ENCODE peak calls at places on chromosomes 13 and 19, in four cellular contexts. R is K562, O is HepG2, I is GM12878. B is an unnamed sample.

GRCh38 chr13:40682449-40683240 is 16.2 kb upstream of the FOXO1 start:
- DNase-seq in R (no peak), O (no peak), I (no peak), B (no peak)

GRCh38 chr13:101529419-101529818 is 76.9 kb downstream of the ITGBL1 start:
- DNase-seq in I (no peak), R (no peak), O (no peak), B (no peak)

GRCh38 chr13:26837102-26837501 is 76.5 kb upstream of the GPR12 start:
- DNase-seq in O (no peak), I (no peak), R (no peak), B (no peak)

GRCh38 chr19:13621413-13621812 is 115.1 kb upstream of the CACNA1A start:
- DNase-seq in O (no peak), R (peak), I (no peak), B (peak)

GRCh38 chr13:35881360-35881759 is 249.8 kb downstream of the DCLK1 start:
- DNase-seq in O (no peak), I (no peak), R (no peak), B (no peak)

GRCh38 chr13:74174810-74175209 is 40.6 kb upstream of the KLF12 start:
- DNase-seq in R (no peak), I (no peak), O (no peak), B (no peak)

GRCh38 chr13:31051999-31052398 is 109.7 kb downstream of the HSPH1 start:
- DNase-seq in O (no peak), R (no peak), I (no peak), B (peak)

GRCh38 chr19:5345895-5346386 is 5.3 kb upstream of the PTPRS start:
- DNase-seq in O (no peak), I (no peak), R (no peak), B (no peak)

GRCh38 chr13:73910733-73911132 is 223.5 kb downstream of the KLF12 start:
- DNase-seq in I (no peak), O (no peak), R (no peak), B (no peak)

GRCh38 chr13:33606692-33607091 is 211.3 kb upstream of the RFC3 start:
- DNase-seq in I (no peak), R (no peak), O (no peak), B (peak)

GRCh38 chr13:65555973-65556372 is 1674.2 kb downstream of the PCDH9 start:
- DNase-seq in O (no peak), R (no peak), I (no peak), B (no peak)

GRCh38 chr19:33524024-33524664 is 2.6 kb upstream of the PEPD start:
- DNase-seq in I (no peak), R (no peak), O (no peak), B (no peak)

GRCh38 chr13:112700291-112701060 is 10.6 kb downstream of the ATP11A start:
- DNase-seq in R (no peak), I (no peak), O (no peak), B (peak)

GRCh38 chr19:5395541-5395940 is 54.9 kb upstream of the PTPRS start:
- DNase-seq in R (no peak), I (no peak), O (no peak), B (no peak)

GRCh38 chr13:72170571-72170970 is 303.6 kb upstream of the DACH1 start:
- DNase-seq in R (no peak), O (no peak), I (no peak), B (no peak)

GRCh38 chr19:16541526-16542044 is 652 bp downstream of the CHERP start:
- DNase-seq in I (no peak), R (peak), O (no peak), B (no peak)

GRCh38 chr13:26007261-26007765 is 44.5 kb downstream of the SHISA2 start:
- DNase-seq in R (no peak), O (no peak), I (no peak), B (no peak)

GRCh38 chr13:67620665-67621064 is 390.5 kb upstream of the PCDH9 start:
- DNase-seq in O (no peak), R (no peak), I (no peak), B (no peak)

GRCh38 chr19:5693195-5694166 is 3.4 kb downstream of the RPL36 start:
- DNase-seq in I (no peak), O (no peak), R (no peak), B (no peak)

GRCh38 chr19:48660854-48661731 is 11.7 kb downstream of the NTN5 start:
- DNase-seq in I (peak), R (peak), O (peak), B (peak)

GRCh38 chr13:114089341-114089740 is 43.1 kb downstream of the RASA3 start:
- DNase-seq in R (no peak), O (no peak), I (no peak), B (peak)

GRCh38 chr19:15479391-15480345 is at the start of gene PGLYRP2:
- DNase-seq in O (peak), I (no peak), R (no peak), B (peak)

GRCh38 chr13:102582256-102582655 is 14.5 kb upstream of the TPP2 start:
- DNase-seq in O (no peak), R (no peak), I (no peak), B (no peak)

GRCh38 chr19:411723-412355 is 2.9 kb upstream of the C2CD4C start:
- DNase-seq in O (no peak), I (no peak), R (no peak), B (no peak)

GRCh38 chr19:15453906-15454305 is 4.2 kb upstream of the WIZ start:
- DNase-seq in O (no peak), I (no peak), R (no peak), B (no peak)

GRCh38 chr13:44396963-44397580 is 23.4 kb downstream of the SERP2 start:
- DNase-seq in I (no peak), O (no peak), R (peak), B (no peak)

GRCh38 chr19:10431254-10431942 is 11.1 kb downstream of the PDE4A start:
- DNase-seq in R (peak), O (no peak), I (peak), B (peak)

GRCh38 chr19:46730187-46730586 is 13.3 kb upstream of the PRKD2 start:
- DNase-seq in I (no peak), O (no peak), R (no peak), B (no peak)

DNA sequence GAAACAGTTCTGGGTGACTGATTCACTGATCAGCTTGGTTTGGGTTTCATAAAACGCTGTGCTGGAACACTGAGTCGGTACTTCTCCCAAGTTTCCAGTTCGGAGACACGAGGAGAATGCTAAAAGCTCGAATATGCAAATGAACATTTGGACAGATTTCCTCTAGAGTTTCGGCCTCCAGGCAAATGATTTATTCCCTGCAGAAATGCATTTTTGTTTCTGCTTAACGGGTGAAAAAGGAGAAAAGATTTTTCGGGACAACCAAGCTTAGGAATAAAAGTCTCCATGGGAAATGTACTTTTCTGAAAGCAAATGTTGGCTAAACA is 211.1 kb downstream of the UQCRFS1 start:
- DNase-seq in O (no peak), I (no peak), R (no peak), B (no peak)
- TF ChIP-seq CREM in O (no peak), I (no peak), R (no peak), B (no peak)

DNA sequence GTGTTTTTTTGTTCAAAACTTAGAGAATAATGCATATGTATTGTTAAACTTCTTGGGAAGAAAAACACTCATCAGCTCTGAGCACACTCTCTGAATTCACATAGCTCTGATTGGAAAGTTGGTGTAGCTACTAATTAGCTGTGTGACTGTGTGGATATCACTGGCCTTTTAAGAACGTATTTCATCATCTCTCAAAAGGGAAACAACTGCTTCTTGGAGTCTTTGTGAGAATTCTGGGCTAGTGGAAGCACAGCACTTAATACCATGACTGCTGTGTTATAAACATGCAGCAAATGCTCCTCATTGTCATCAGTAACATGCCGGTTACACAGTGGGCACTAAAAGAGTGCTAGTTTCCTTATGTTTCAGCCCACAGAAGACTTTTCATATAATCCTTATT is 220.9 kb upstream of the CSNK1A1L start:
- DNase-seq in R (no peak), I (no peak), O (no peak), B (no peak)
- TF ChIP-seq CBFB in R (no peak), I (no peak), O (no peak), B (no peak)

GRCh38 chr19:17755977-17756670 is 4.8 kb downstream of the FCHO1 start:
- DNase-seq in R (peak), I (peak), O (no peak), B (peak)
- TF ChIP-seq CREM in R (no peak), I (no peak), O (no peak), B (no peak)

DNA sequence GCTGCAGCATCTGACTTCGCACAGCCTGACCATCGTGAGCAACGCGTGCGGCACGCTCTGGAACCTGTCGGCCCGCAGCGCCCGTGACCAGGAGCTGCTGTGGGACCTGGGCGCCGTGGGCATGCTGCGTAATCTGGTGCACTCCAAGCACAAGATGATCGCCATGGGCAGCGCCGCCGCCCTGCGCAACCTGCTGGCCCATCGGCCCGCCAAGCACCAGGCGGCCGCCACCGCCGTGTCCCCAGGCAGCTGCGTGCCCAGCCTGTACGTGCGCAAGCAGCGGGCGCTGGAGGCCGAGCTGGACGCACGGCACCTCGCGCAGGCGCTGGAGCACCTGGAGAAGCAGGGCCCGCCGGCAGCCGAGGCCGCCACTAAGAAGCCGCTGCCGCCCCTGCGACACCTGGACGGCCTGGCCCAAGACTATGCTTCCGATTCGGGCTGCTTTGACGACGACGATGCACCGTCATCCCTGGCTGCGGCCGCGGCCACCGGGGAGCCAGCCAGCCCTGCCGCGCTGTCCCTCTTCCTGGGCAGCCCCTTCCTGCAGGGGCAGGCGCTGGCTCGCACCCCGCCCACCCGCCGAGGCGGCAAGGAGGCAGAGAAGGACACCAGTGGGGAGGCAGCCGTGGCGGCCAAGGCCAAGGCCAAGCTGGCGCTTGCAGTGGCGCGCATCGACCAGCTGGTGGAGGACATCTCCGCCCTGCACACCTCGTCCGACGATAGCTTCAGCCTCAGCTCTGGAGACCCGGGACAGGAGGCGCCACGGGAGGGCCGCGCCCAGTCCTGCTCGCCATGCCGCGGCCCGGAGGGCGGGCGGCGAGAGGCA is 13.6 kb downstream of the C19orf25 start:
- DNase-seq in O (no peak), R (no peak), I (no peak), B (peak)
- TF ChIP-seq CBFB in O (no peak), R (no peak), I (no peak), B (peak)

GRCh38 chr13:105971312-105971711 is 564.1 kb downstream of the EFNB2 start:
- DNase-seq in I (no peak), O (no peak), R (no peak), B (no peak)
- TF ChIP-seq CREM in I (no peak), O (no peak), R (no peak), B (no peak)

GRCh38 chr19:19595171-19595701 is 23.3 kb downstream of the PBX4 start:
- DNase-seq in R (no peak), O (no peak), I (no peak), B (no peak)
- TF ChIP-seq CBFB in R (no peak), O (no peak), I (no peak), B (no peak)

DNA sequence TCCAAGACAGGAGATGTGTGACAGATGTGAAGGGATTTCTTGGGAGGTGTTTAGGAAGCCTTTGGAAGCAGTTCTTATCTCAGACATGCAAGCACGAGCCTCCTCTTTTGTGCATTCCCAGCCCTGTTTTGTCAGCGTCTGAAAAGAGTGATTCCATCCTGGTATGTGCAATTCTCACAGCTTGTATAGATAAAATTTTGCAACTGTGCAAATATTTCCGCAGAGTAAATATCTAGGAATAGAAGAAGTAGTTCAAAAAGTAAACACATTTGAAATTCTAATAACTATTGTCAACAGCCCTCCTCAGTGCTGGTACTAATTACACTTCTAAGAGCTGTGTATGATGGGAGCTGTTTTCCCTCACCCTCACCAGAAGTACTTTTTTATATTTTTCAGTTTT is 72.4 kb upstream of the C1QTNF9B start:
- DNase-seq in O (peak), I (no peak), R (no peak), B (no peak)
- TF ChIP-seq CREM in O (no peak), I (no peak), R (no peak), B (no peak)

GRCh38 chr19:51329411-51329810 is 12.5 kb downstream of the VSIG10L start:
- DNase-seq in I (no peak), O (no peak), R (no peak), B (no peak)

GRCh38 chr19:51325161-51325979 is 13.9 kb downstream of the IGLON5 start:
- DNase-seq in R (no peak), O (no peak), I (no peak), B (no peak)

GRCh38 chr19:51330366-51330765 is 11.6 kb downstream of the VSIG10L start:
- DNase-seq in R (no peak), I (no peak), O (no peak), B (no peak)

GRCh38 chr19:51326216-51327065 is 15.0 kb downstream of the IGLON5 start:
- DNase-seq in R (peak), O (no peak), I (no peak), B (no peak)

GRCh38 chr19:51327066-51327985 is 14.6 kb downstream of the VSIG10L start:
- DNase-seq in R (peak), I (no peak), O (peak), B (peak)
- TF ChIP-seq CBFB in R (no peak), I (no peak), O (no peak), B (no peak)

DNA sequence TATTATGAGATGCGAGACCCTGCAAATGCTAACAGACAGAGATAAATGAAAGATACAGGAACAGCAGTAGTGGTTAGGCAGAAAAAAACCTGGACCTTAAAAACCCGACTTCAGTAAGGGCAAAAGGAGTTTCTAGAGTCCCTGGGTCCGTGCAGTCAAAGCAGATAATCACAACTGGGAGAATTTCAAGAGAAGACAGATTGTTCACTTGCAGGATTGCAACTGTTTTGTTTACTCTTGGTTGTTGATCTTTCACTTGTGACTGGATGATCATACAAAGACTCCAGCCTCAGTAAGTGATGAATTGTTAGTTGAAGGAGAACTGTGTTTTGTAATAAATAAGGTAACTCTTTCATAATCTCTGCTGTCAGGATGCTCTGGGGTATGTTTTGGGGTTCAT is 135.1 kb downstream of the GPC6 start:
- DNase-seq in I (no peak), R (peak), O (peak), B (no peak)
- TF ChIP-seq CREM in I (no peak), R (no peak), O (no peak), B (no peak)